ENCODE peak calls at places on chromosomes 6 and 20, in five cellular contexts. N is NB4, H is BJ, L is uterus, O is mucosa of descending colon. X is an unnamed sample.

GRCh38 chr6:32906539-32906938 is 34.3 kb downstream of the HLA-DMB start:
- DNase-seq in H (peak), O (no peak), N (no peak), L (no peak), X (no peak)

GRCh38 chr6:117668736-117669135 is 6.5 kb upstream of the NUS1 start:
- DNase-seq in L (no peak), N (no peak), O (no peak), H (no peak), X (no peak)

GRCh38 chr20:6704132-6704861 is 63.2 kb upstream of the BMP2 start:
- DNase-seq in N (no peak), O (no peak), H (peak), L (no peak), X (no peak)

GRCh38 chr20:34397096-34397495 is 34.0 kb downstream of the ITCH start:
- DNase-seq in L (no peak), H (no peak), N (no peak), O (no peak), X (no peak)

GRCh38 chr20:63312268-63312667 is 19.3 kb downstream of the COL20A1 start:
- DNase-seq in N (no peak), O (peak), L (no peak), H (no peak), X (no peak)

GRCh38 chr6:572596-573265 is 84.2 kb downstream of the HUS1B start:
- DNase-seq in H (no peak), L (no peak), N (no peak), O (no peak), X (no peak)

GRCh38 chr20:301886-302848 is 4.8 kb downstream of the ZCCHC3 start:
- DNase-seq in L (no peak), H (no peak), N (no peak), O (no peak), X (no peak)

GRCh38 chr6:135675862-135676261 is 175.6 kb upstream of the PDE7B start:
- DNase-seq in L (no peak), H (no peak), O (no peak), N (peak), X (no peak)

GRCh38 chr6:32177182-32177787 is 920 bp upstream of the RNF5 start:
- DNase-seq in H (no peak), N (peak), O (no peak), L (no peak), X (no peak)

GRCh38 chr6:110101885-110102284 is 77.6 kb downstream of the WASF1 start:
- DNase-seq in L (no peak), N (peak), H (no peak), O (no peak), X (peak)

GRCh38 chr6:92427408-92427905 is 991.9 kb downstream of the EPHA7 start:
- DNase-seq in H (no peak), L (no peak), O (no peak), N (no peak), X (no peak)

GRCh38 chr6:9851541-9852380 is 563.1 kb downstream of the TFAP2A start:
- DNase-seq in N (peak), O (no peak), L (no peak), H (no peak), X (no peak)

GRCh38 chr20:48793776-48794175 is 34.0 kb downstream of the PREX1 start:
- DNase-seq in L (no peak), H (no peak), O (no peak), N (no peak), X (no peak)

DNA sequence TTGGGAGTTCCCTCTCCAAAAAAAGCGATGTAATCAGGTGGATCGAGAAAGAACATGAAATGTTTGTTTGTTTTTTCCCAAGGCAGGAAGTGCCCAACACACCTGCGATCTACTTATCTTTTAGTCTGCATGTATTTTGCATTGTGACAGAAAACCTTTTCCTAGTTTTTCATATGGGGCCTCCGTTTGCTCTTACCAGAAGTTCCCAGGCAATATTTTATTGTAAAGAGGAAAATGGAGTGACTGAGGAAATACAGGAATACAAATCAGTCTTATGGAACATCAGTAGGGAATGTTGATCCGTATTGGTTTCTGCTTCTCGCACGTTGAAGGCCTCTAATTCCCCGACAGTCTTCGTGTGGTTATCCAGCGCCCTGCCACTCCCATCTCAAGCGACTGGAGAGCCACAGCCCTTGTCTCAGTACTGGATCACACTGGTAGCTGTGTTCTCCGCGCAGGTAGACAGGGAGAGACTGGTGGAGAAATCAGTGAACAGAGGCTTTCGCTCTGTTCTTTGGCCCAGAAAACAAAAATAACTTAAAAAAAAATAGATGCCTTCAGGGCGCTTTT is 107.4 kb downstream of the TRIM27 start:
- DNase-seq in H (no peak), N (no peak), L (no peak), O (no peak), X (no peak)
- TF ChIP-seq CTCF in H (no peak), N (no peak), L (no peak), O (no peak), X (no peak)

GRCh38 chr20:21520702-21521595 is 7.1 kb upstream of the NKX2-2 start:
- DNase-seq in O (no peak), N (no peak), L (no peak), H (no peak), X (no peak)

GRCh38 chr20:21523895-21524294 is 10.0 kb upstream of the NKX2-2 start:
- DNase-seq in N (no peak), L (no peak), O (no peak), H (no peak), X (no peak)

GRCh38 chr20:21523398-21523868 is 9.6 kb upstream of the NKX2-2 start:
- DNase-seq in L (no peak), N (no peak), H (no peak), O (no peak), X (no peak)

GRCh38 chr20:21521596-21522478 is 8.0 kb upstream of the NKX2-2 start:
- DNase-seq in H (no peak), O (no peak), N (no peak), L (no peak), X (no peak)

GRCh38 chr20:21522479-21523397 is 8.9 kb upstream of the NKX2-2 start:
- DNase-seq in H (no peak), O (no peak), N (no peak), L (no peak), X (no peak)
- H3K4me3 ChIP-seq in H (no peak), O (no peak), N (no peak), L (no peak), X (no peak)

GRCh38 chr6:99246602-99247001 is 102.9 kb downstream of the FAXC start:
- DNase-seq in H (no peak), L (no peak), N (no peak), O (no peak), X (no peak)

DNA sequence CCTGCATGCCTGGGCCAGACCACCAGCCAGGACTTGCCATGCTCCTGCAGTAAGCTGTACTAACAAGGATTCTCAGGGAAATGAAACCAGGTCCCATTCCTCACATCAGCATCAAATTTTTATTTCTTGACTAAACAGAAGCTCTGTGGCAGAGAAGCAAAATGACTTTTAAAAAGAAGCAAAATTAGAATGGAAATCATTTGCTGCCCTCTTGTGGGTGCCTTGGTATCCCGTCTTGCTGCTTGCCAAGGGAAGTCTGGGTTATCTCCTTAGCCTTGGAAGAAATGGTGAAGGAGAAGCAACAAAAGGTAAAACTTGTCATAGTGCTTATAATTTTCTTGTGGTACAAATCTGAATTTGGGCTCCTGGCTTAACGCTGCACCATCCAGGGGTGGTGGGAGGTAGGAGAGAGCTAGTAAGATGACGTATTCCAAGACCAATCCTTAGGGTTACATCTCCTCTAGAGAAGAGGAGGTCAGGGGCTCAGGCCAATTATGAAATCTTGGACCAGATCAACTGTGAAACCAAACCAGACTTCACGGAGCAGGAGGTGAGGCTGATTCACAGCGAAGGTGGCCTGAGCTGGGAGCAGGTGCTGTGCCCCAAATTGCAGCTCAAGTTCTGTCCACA is 107.5 kb downstream of the FAXC start:
- DNase-seq in L (no peak), O (no peak), N (peak), H (no peak), X (no peak)
- TF ChIP-seq CTCF in L (no peak), O (no peak), N (peak), H (peak), X (peak)

GRCh38 chr6:106360410-106360988 is at the start of gene CRYBG1:
- DNase-seq in O (peak), N (peak), H (no peak), L (no peak), X (peak)
- H3K4me3 ChIP-seq in O (peak), N (no peak), H (peak), L (peak), X (peak)

GRCh38 chr6:123715243-123715863 is 78.6 kb upstream of the TRDN start:
- DNase-seq in N (peak), L (no peak), O (no peak), H (no peak), X (no peak)
- TF ChIP-seq CTCF in N (peak), L (peak), O (no peak), H (peak), X (peak)

GRCh38 chr6:122789862-122790739 is 1.0 kb downstream of the SMPDL3A start:
- DNase-seq in L (peak), N (peak), O (no peak), H (no peak), X (no peak)
- H3K4me3 ChIP-seq in L (peak), N (peak), O (peak), H (peak), X (peak)

X was measured in GM06990.